ENCODE peak calls at places on chromosomes 13 and 19, in five cellular contexts. One of them, this sample, is unnamed.
A peak's percentile ranks its signal among the peaks of the same experiment; 100 is the strongest.

GRCh38 chr19:16889883-16890460 is 1.2 kb downstream of the F2RL3 start:
- ATAC-seq in left lobe of liver: no peak
- ATAC-seq in activated CD4-positive, alpha-beta T cell treated with anti-CD3 and anti-CD28 coated beads for 36 hours: no peak
- ATAC-seq in lung: no peak
- ATAC-seq in HCT116: no peak
- ATAC-seq in this sample: no peak

GRCh38 chr19:16571689-16572331 is 405 bp downstream of the SLC35E1 start:
- ATAC-seq in left lobe of liver: no peak
- ATAC-seq in activated CD4-positive, alpha-beta T cell treated with anti-CD3 and anti-CD28 coated beads for 36 hours: peak; percentile 36
- ATAC-seq in lung: no peak
- ATAC-seq in HCT116: peak; percentile 38
- ATAC-seq in this sample: peak; percentile 43

GRCh38 chr19:3034845-3035541 is 5.9 kb upstream of the TLE2 start:
- ATAC-seq in left lobe of liver: peak; percentile 1
- ATAC-seq in activated CD4-positive, alpha-beta T cell treated with anti-CD3 and anti-CD28 coated beads for 36 hours: peak; percentile 40
- ATAC-seq in lung: no peak
- ATAC-seq in HCT116: no peak
- ATAC-seq in this sample: peak; percentile 53

GRCh38 chr13:31982124-31982523 is 49.5 kb upstream of the FRY start:
- ATAC-seq in left lobe of liver: no peak
- ATAC-seq in activated CD4-positive, alpha-beta T cell treated with anti-CD3 and anti-CD28 coated beads for 36 hours: no peak
- ATAC-seq in lung: no peak
- ATAC-seq in HCT116: no peak
- ATAC-seq in this sample: no peak

GRCh38 chr19:46975918-46976782 is 43.5 kb upstream of the NPAS1 start:
- ATAC-seq in left lobe of liver: peak; percentile 85
- ATAC-seq in activated CD4-positive, alpha-beta T cell treated with anti-CD3 and anti-CD28 coated beads for 36 hours: no peak
- ATAC-seq in lung: peak; percentile 79
- ATAC-seq in HCT116: peak; percentile 66
- ATAC-seq in this sample: no peak

GRCh38 chr19:12526542-12526941 is 24.7 kb downstream of the ZNF564 start:
- ATAC-seq in left lobe of liver: no peak
- ATAC-seq in activated CD4-positive, alpha-beta T cell treated with anti-CD3 and anti-CD28 coated beads for 36 hours: no peak
- ATAC-seq in lung: no peak
- ATAC-seq in HCT116: no peak
- ATAC-seq in this sample: no peak

GRCh38 chr19:48552406-48553322 is 692 bp downstream of the SULT2B1 start:
- ATAC-seq in left lobe of liver: no peak
- ATAC-seq in activated CD4-positive, alpha-beta T cell treated with anti-CD3 and anti-CD28 coated beads for 36 hours: no peak
- ATAC-seq in lung: no peak
- ATAC-seq in HCT116: peak; percentile 5
- ATAC-seq in this sample: no peak

GRCh38 chr19:47005873-47006272 is 13.8 kb upstream of the NPAS1 start:
- ATAC-seq in left lobe of liver: peak; percentile 68
- ATAC-seq in activated CD4-positive, alpha-beta T cell treated with anti-CD3 and anti-CD28 coated beads for 36 hours: peak; percentile 60
- ATAC-seq in lung: no peak
- ATAC-seq in HCT116: peak; percentile 78
- ATAC-seq in this sample: peak; percentile 37

GRCh38 chr13:41654800-41655199 is 197.4 kb downstream of the RGCC start:
- ATAC-seq in left lobe of liver: no peak
- ATAC-seq in activated CD4-positive, alpha-beta T cell treated with anti-CD3 and anti-CD28 coated beads for 36 hours: no peak
- ATAC-seq in lung: no peak
- ATAC-seq in HCT116: no peak
- ATAC-seq in this sample: no peak

GRCh38 chr19:38583219-38583984 is 34.4 kb downstream of the MAP4K1 start:
- ATAC-seq in left lobe of liver: no peak
- ATAC-seq in activated CD4-positive, alpha-beta T cell treated with anti-CD3 and anti-CD28 coated beads for 36 hours: no peak
- ATAC-seq in lung: no peak
- ATAC-seq in HCT116: no peak
- ATAC-seq in this sample: peak; percentile 35

GRCh38 chr19:51959791-51960190 is 26.8 kb downstream of the ZNF350 start:
- ATAC-seq in left lobe of liver: no peak
- ATAC-seq in activated CD4-positive, alpha-beta T cell treated with anti-CD3 and anti-CD28 coated beads for 36 hours: no peak
- ATAC-seq in lung: no peak
- ATAC-seq in HCT116: no peak
- ATAC-seq in this sample: no peak

GRCh38 chr13:26185720-26186119 is 36.4 kb downstream of the RNF6 start:
- ATAC-seq in left lobe of liver: peak; percentile 42
- ATAC-seq in activated CD4-positive, alpha-beta T cell treated with anti-CD3 and anti-CD28 coated beads for 36 hours: no peak
- ATAC-seq in lung: no peak
- ATAC-seq in HCT116: no peak
- ATAC-seq in this sample: no peak

GRCh38 chr19:46226438-46226973 is 3.0 kb upstream of the IGFL1 start:
- ATAC-seq in left lobe of liver: no peak
- ATAC-seq in activated CD4-positive, alpha-beta T cell treated with anti-CD3 and anti-CD28 coated beads for 36 hours: no peak
- ATAC-seq in lung: no peak
- ATAC-seq in HCT116: no peak
- ATAC-seq in this sample: no peak

GRCh38 chr13:95343944-95344343 is 42.7 kb upstream of the ABCC4 start:
- ATAC-seq in left lobe of liver: no peak
- ATAC-seq in activated CD4-positive, alpha-beta T cell treated with anti-CD3 and anti-CD28 coated beads for 36 hours: no peak
- ATAC-seq in lung: no peak
- ATAC-seq in HCT116: no peak
- ATAC-seq in this sample: no peak

GRCh38 chr13:99376132-99376531 is 68.9 kb upstream of the GPR183 start:
- ATAC-seq in left lobe of liver: peak; percentile 17
- ATAC-seq in activated CD4-positive, alpha-beta T cell treated with anti-CD3 and anti-CD28 coated beads for 36 hours: no peak
- ATAC-seq in lung: no peak
- ATAC-seq in HCT116: no peak
- ATAC-seq in this sample: no peak

GRCh38 chr19:6161271-6161850 is 25.9 kb downstream of the ACSBG2 start:
- ATAC-seq in left lobe of liver: no peak
- ATAC-seq in activated CD4-positive, alpha-beta T cell treated with anti-CD3 and anti-CD28 coated beads for 36 hours: peak; percentile 85
- ATAC-seq in lung: peak; percentile 49
- ATAC-seq in HCT116: peak; percentile 89
- ATAC-seq in this sample: peak; percentile 68

GRCh38 chr13:113460599-113460998 is 7.3 kb upstream of the ADPRHL1 start:
- ATAC-seq in left lobe of liver: no peak
- ATAC-seq in activated CD4-positive, alpha-beta T cell treated with anti-CD3 and anti-CD28 coated beads for 36 hours: no peak
- ATAC-seq in lung: no peak
- ATAC-seq in HCT116: no peak
- ATAC-seq in this sample: no peak

GRCh38 chr13:41075034-41075433 is 13.7 kb downstream of the WBP4 start:
- ATAC-seq in left lobe of liver: peak; percentile 74
- ATAC-seq in activated CD4-positive, alpha-beta T cell treated with anti-CD3 and anti-CD28 coated beads for 36 hours: no peak
- ATAC-seq in lung: no peak
- ATAC-seq in HCT116: peak; percentile 52
- ATAC-seq in this sample: no peak

GRCh38 chr19:6464070-6464873 is at the start of gene CRB3:
- ATAC-seq in left lobe of liver: peak; percentile 64
- ATAC-seq in activated CD4-positive, alpha-beta T cell treated with anti-CD3 and anti-CD28 coated beads for 36 hours: no peak
- ATAC-seq in lung: peak; percentile 20
- ATAC-seq in HCT116: peak; percentile 58
- ATAC-seq in this sample: no peak

GRCh38 chr13:57865600-57866294 is 234.2 kb downstream of the PCDH17 start:
- ATAC-seq in left lobe of liver: no peak
- ATAC-seq in activated CD4-positive, alpha-beta T cell treated with anti-CD3 and anti-CD28 coated beads for 36 hours: no peak
- ATAC-seq in lung: no peak
- ATAC-seq in HCT116: no peak
- ATAC-seq in this sample: no peak

GRCh38 chr13:49220035-49220855 is at the start of gene MLNR:
- ATAC-seq in left lobe of liver: peak; percentile 83
- ATAC-seq in activated CD4-positive, alpha-beta T cell treated with anti-CD3 and anti-CD28 coated beads for 36 hours: peak; percentile 74
- ATAC-seq in lung: peak; percentile 66
- ATAC-seq in HCT116: no peak
- ATAC-seq in this sample: peak; percentile 55

GRCh38 chr19:44728178-44728577 is 20.3 kb upstream of the BCL3 start:
- ATAC-seq in left lobe of liver: no peak
- ATAC-seq in activated CD4-positive, alpha-beta T cell treated with anti-CD3 and anti-CD28 coated beads for 36 hours: peak; percentile 24
- ATAC-seq in lung: no peak
- ATAC-seq in HCT116: no peak
- ATAC-seq in this sample: no peak

GRCh38 chr19:35911790-35912189 is 3.7 kb upstream of the TYROBP start:
- ATAC-seq in left lobe of liver: peak; percentile 61
- ATAC-seq in activated CD4-positive, alpha-beta T cell treated with anti-CD3 and anti-CD28 coated beads for 36 hours: peak; percentile 54
- ATAC-seq in lung: no peak
- ATAC-seq in HCT116: peak; percentile 63
- ATAC-seq in this sample: peak; percentile 67

GRCh38 chr19:10855879-10856522 is 7.8 kb downstream of the C19orf38 start:
- ATAC-seq in left lobe of liver: peak; percentile 58
- ATAC-seq in activated CD4-positive, alpha-beta T cell treated with anti-CD3 and anti-CD28 coated beads for 36 hours: no peak
- ATAC-seq in lung: no peak
- ATAC-seq in HCT116: peak; percentile 84
- ATAC-seq in this sample: peak; percentile 48

GRCh38 chr13:37225414-37226047 is 120.1 kb upstream of the CSNK1A1L start:
- ATAC-seq in left lobe of liver: no peak
- ATAC-seq in activated CD4-positive, alpha-beta T cell treated with anti-CD3 and anti-CD28 coated beads for 36 hours: no peak
- ATAC-seq in lung: no peak
- ATAC-seq in HCT116: no peak
- ATAC-seq in this sample: no peak

GRCh38 chr13:46202188-46202795 is 9.4 kb upstream of the LRRC63 start:
- ATAC-seq in left lobe of liver: no peak
- ATAC-seq in activated CD4-positive, alpha-beta T cell treated with anti-CD3 and anti-CD28 coated beads for 36 hours: peak; percentile 85
- ATAC-seq in lung: no peak
- ATAC-seq in HCT116: no peak
- ATAC-seq in this sample: peak; percentile 83

GRCh38 chr13:113404723-113405471 is 41.0 kb upstream of the GRTP1 start:
- ATAC-seq in left lobe of liver: no peak
- ATAC-seq in activated CD4-positive, alpha-beta T cell treated with anti-CD3 and anti-CD28 coated beads for 36 hours: no peak
- ATAC-seq in lung: no peak
- ATAC-seq in HCT116: no peak
- ATAC-seq in this sample: no peak

GRCh38 chr13:73307481-73307880 is 248.7 kb downstream of the KLF5 start:
- ATAC-seq in left lobe of liver: no peak
- ATAC-seq in activated CD4-positive, alpha-beta T cell treated with anti-CD3 and anti-CD28 coated beads for 36 hours: no peak
- ATAC-seq in lung: no peak
- ATAC-seq in HCT116: no peak
- ATAC-seq in this sample: no peak

This sample was measured in activated T-helper 17 cell treated with anti-CD3 and anti-CD28 coated beads, Interleukin-2, amount 50 U/mL, for 72 hours.